ENCODE peak calls at places on chromosomes 6 and 20, in nine cellular contexts. J is transverse colon, S is breast epithelium, T is lower lobe of right lung, N is left ventricle myocardium inferior, A is mucosa of descending colon, C is heart right ventricle, K is left lung, Z is GM23338. R is an unnamed sample.

GRCh38 chr6:40397287-40398033 is 189.7 kb downstream of the LRFN2 start:
- DNase-seq in J (no peak), S (no peak), T (no peak), N (no peak), A (no peak), C (no peak), K (no peak), Z (no peak), R (no peak)

GRCh38 chr6:128062882-128063603 is 162.2 kb upstream of the THEMIS start:
- DNase-seq in J (no peak), S (no peak), T (no peak), N (no peak), A (no peak), C (no peak), K (no peak), Z (no peak), R (no peak)

GRCh38 chr6:154806804-154807203 is 73.6 kb downstream of the SCAF8 start:
- DNase-seq in J (no peak), S (no peak), T (no peak), N (no peak), A (no peak), C (no peak), K (no peak), Z (no peak), R (no peak)

GRCh38 chr6:157822221-157823000 is 635 bp upstream of the SNX9 start:
- DNase-seq in J (peak; percentile 19), S (no peak), T (peak; percentile 46), N (peak; percentile 25), A (no peak), C (peak; percentile 39), K (no peak), Z (peak; percentile 51), R (no peak)

GRCh38 chr20:37997516-37997915 is 35.7 kb downstream of the TTI1 start:
- DNase-seq in J (no peak), S (no peak), T (no peak), N (no peak), A (no peak), C (no peak), K (no peak), Z (no peak), R (no peak)

GRCh38 chr20:61732511-61733210 is 333.0 kb downstream of the TAF4 start:
- DNase-seq in J (no peak), S (no peak), T (peak; percentile 34), N (no peak), A (no peak), C (no peak), K (no peak), Z (no peak), R (no peak)

GRCh38 chr6:47200536-47201334 is 109.0 kb downstream of the TNFRSF21 start:
- DNase-seq in J (no peak), S (no peak), T (no peak), N (no peak), A (no peak), C (no peak), K (no peak), Z (no peak), R (no peak)

GRCh38 chr20:8008733-8009132 is 10.8 kb downstream of the TMX4 start:
- DNase-seq in J (no peak), S (no peak), T (no peak), N (no peak), A (no peak), C (no peak), K (no peak), Z (no peak), R (no peak)

GRCh38 chr6:12062605-12063004 is 50.5 kb downstream of the HIVEP1 start:
- DNase-seq in J (no peak), S (no peak), T (no peak), N (no peak), A (no peak), C (no peak), K (no peak), Z (no peak), R (no peak)

GRCh38 chr6:12066297-12066696 is 54.2 kb downstream of the HIVEP1 start:
- DNase-seq in J (no peak), S (no peak), T (no peak), N (no peak), A (no peak), C (no peak), K (no peak), Z (no peak), R (no peak)

GRCh38 chr6:12064125-12064524 is 52.0 kb downstream of the HIVEP1 start:
- DNase-seq in J (no peak), S (no peak), T (no peak), N (no peak), A (no peak), C (no peak), K (no peak), Z (no peak), R (no peak)

GRCh38 chr6:12065321-12066140 is 53.4 kb downstream of the HIVEP1 start:
- DNase-seq in J (no peak), S (no peak), T (peak; percentile 56), N (no peak), A (no peak), C (no peak), K (no peak), Z (peak; percentile 37), R (no peak)

GRCh38 chr6:12064538-12064937 is 52.4 kb downstream of the HIVEP1 start:
- DNase-seq in J (no peak), S (no peak), T (no peak), N (no peak), A (no peak), C (no peak), K (no peak), Z (no peak), R (no peak)
- H3K4me3 ChIP-seq in J (no peak overlapping the region), S (no peak overlapping the region), T (no peak overlapping the region), N (no peak overlapping the region), A (no peak overlapping the region), C (no peak overlapping the region), K (no peak overlapping the region), Z (no peak overlapping the region), R (no peak overlapping the region)

GRCh38 chr20:58243653-58244410 is 15.4 kb upstream of the ANKRD60 start:
- DNase-seq in J (no peak), S (no peak), T (no peak), N (no peak), A (no peak), C (no peak), K (no peak), Z (no peak), R (no peak)

GRCh38 chr20:58245931-58246330 is 17.5 kb upstream of the ANKRD60 start:
- DNase-seq in J (no peak), S (no peak), T (no peak), N (no peak), A (no peak), C (no peak), K (no peak), Z (no peak), R (no peak)

GRCh38 chr20:58244517-58245030 is 16.1 kb upstream of the ANKRD60 start:
- DNase-seq in J (no peak), S (no peak), T (no peak), N (no peak), A (no peak), C (no peak), K (no peak), Z (no peak), R (no peak)

GRCh38 chr20:58245181-58245891 is 16.9 kb upstream of the ANKRD60 start:
- DNase-seq in J (no peak), S (no peak), T (no peak), N (no peak), A (no peak), C (no peak), K (no peak), Z (no peak), R (no peak)

DNA sequence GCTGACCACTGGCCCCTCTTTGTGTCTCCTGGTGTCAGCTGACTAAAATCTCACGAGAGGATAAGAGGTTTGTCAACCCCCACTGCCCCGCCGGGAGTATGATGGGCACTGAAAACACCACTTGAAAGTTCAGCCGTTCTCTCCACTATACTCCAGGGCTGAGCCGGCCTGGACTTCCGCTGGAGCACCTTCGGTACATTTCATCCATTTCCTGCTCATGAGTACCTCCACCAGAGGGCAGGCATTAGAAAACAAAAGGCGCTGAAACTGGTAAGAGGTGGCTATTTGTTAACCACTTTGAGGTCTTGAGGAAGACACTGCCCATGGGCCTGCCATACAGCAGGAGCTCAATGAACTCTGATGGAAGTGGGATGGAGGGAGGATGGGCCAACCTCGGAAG is 17.9 kb upstream of the ANKRD60 start:
- DNase-seq in J (no peak), S (no peak), T (no peak), N (no peak), A (no peak), C (no peak), K (no peak), Z (peak; percentile 76), R (no peak)
- H3K36me3 ChIP-seq in J (peaks cover 15% of the 10 kb centered on the region), S (no peaks in the 10 kb centered on the region), T (peaks cover 91% of the 10 kb centered on the region), N (peaks cover 73% of the 10 kb centered on the region), A (no peaks in the 10 kb centered on the region), C (peaks cover 94% of the 10 kb centered on the region), K (peaks cover 79% of the 10 kb centered on the region), Z (peaks cover 4% of the 10 kb centered on the region), R (peaks cover 60% of the 10 kb centered on the region)

DNA sequence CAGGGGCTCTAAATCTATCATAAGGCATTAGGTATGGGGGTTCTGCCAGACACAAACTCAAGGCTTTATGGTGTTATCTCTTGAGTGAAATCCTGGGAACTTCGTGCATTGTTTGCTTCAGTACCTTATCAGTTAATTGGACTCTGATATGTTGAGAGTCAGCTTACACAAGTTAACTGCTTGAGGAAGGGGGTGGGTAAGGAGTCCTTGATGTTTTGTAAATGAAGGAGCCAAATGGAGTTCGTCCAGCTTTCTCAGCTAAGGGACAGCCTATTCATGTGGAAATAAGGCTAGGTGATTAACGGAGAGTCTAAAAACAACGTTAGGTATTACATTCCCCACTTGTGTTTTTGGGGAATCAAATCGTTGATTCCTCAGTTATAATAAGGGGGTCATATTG is 157.4 kb downstream of the TRIM27 start:
- DNase-seq in J (no peak), S (no peak), T (no peak), N (no peak), A (no peak), C (no peak), K (no peak), Z (peak; percentile 67), R (no peak)
- H3K4me3 ChIP-seq in J (no peak overlapping the region), S (no peak overlapping the region), T (no peak overlapping the region), N (no peak overlapping the region), A (no peak overlapping the region), C (no peak overlapping the region), K (no peak overlapping the region), Z (peak overlapping the region; percentile 55), R (no peak overlapping the region)

GRCh38 chr6:142758257-142759025 is 186.5 kb downstream of the HIVEP2 start:
- DNase-seq in J (no peak), S (no peak), T (no peak), N (no peak), A (no peak), C (no peak), K (no peak), Z (no peak), R (no peak)

GRCh38 chr6:142760152-142760551 is 184.8 kb downstream of the HIVEP2 start:
- DNase-seq in J (no peak), S (no peak), T (no peak), N (no peak), A (no peak), C (no peak), K (no peak), Z (no peak), R (no peak)

GRCh38 chr6:142764306-142764705 is 180.7 kb downstream of the HIVEP2 start:
- DNase-seq in J (no peak), S (no peak), T (no peak), N (no peak), A (no peak), C (no peak), K (no peak), Z (no peak), R (no peak)

GRCh38 chr6:142763205-142763604 is 181.8 kb downstream of the HIVEP2 start:
- DNase-seq in J (no peak), S (no peak), T (no peak), N (no peak), A (no peak), C (no peak), K (no peak), Z (no peak), R (no peak)

GRCh38 chr6:142761756-142762155 is 183.2 kb downstream of the HIVEP2 start:
- DNase-seq in J (no peak), S (no peak), T (no peak), N (no peak), A (no peak), C (no peak), K (no peak), Z (no peak), R (no peak)
- H3K36me3 ChIP-seq in J (peaks cover 8% of the 10 kb centered on the region), S (no peaks in the 10 kb centered on the region), T (peaks cover 38% of the 10 kb centered on the region), N (peaks cover 48% of the 10 kb centered on the region), A (peaks cover 5% of the 10 kb centered on the region), C (peaks cover 79% of the 10 kb centered on the region), K (peaks cover 45% of the 10 kb centered on the region), Z (no peaks in the 10 kb centered on the region), R (peaks cover 30% of the 10 kb centered on the region)

R was measured in right atrium auricular region.